ENCODE peak calls at places on chromosomes 11 and 22, in seven cellular contexts. M is HTR-8/SVneo; B is ELR; N is MCF 10A; E is activated T-helper 2 cell treated with anti-CD3 and anti-CD28 coated beads, Interferon-gamma antibody, Interleukin-2, Interleukin-4, amounts not matched to agents 10 μg/mL and 5 μg/mL and 100 μg/mL, durations not matched to agents 14 hours and 24 hours and 36 hours; S is T follicular helper cell; I is stimulated activated CD4-positive, alpha-beta T cell treated with anti-CD3 and anti-CD28 coated beads, Interleukin-15, amount 100 ng/mL, for 48 hours. J is an unnamed sample.

GRCh38 chr11:126311464-126312291 is 7.8 kb downstream of the DCPS start:
- DNase-seq in M (no peak), B (no peak), N (no peak), E (no peak), S (no peak), I (no peak), J (no peak)

GRCh38 chr11:36162909-36163434 is 126.3 kb downstream of the COMMD9 start:
- DNase-seq in M (no peak), B (no peak), N (no peak), E (no peak), S (no peak), I (no peak), J (no peak)

GRCh38 chr11:90332415-90332814 is 109.6 kb upstream of the CHORDC1 start:
- DNase-seq in M (no peak), B (no peak), N (peak), E (no peak), S (no peak), I (no peak), J (no peak)

GRCh38 chr11:88098289-88098688 is 77.0 kb downstream of the RAB38 start:
- DNase-seq in M (no peak), B (peak), N (no peak), E (no peak), S (no peak), I (no peak), J (no peak)

GRCh38 chr11:35288817-35289541 is 130.4 kb downstream of the SLC1A2 start:
- DNase-seq in M (peak), B (peak), N (peak), E (no peak), S (no peak), I (no peak), J (no peak)

GRCh38 chr11:78796956-78797355 is 222.3 kb upstream of the NARS2 start:
- DNase-seq in M (no peak), B (peak), N (peak), E (no peak), S (no peak), I (no peak), J (no peak)

GRCh38 chr11:95937358-95937757 is 13.5 kb upstream of the MTMR2 start:
- DNase-seq in M (no peak), B (no peak), N (no peak), E (no peak), S (no peak), I (no peak), J (no peak)

GRCh38 chr22:42408276-42408675 is 23.9 kb downstream of the NFAM1 start:
- DNase-seq in M (no peak), B (no peak), N (no peak), E (no peak), S (no peak), I (no peak), J (no peak)

GRCh38 chr22:29584975-29585374 is 4.1 kb upstream of the NIPSNAP1 start:
- DNase-seq in M (no peak), B (no peak), N (no peak), E (no peak), S (no peak), I (no peak), J (no peak)

GRCh38 chr11:65743928-65744698 is 23.5 kb upstream of the RNASEH2C start:
- DNase-seq in M (peak), B (peak), N (peak), E (no peak), S (no peak), I (no peak), J (no peak)

GRCh38 chr11:12160680-12161079 is 50.3 kb downstream of the MICAL2 start:
- DNase-seq in M (no peak), B (no peak), N (no peak), E (no peak), S (no peak), I (no peak), J (no peak)

GRCh38 chr11:130522284-130522961 is 74.0 kb downstream of the ADAMTS15 start:
- DNase-seq in M (peak), B (peak), N (peak), E (no peak), S (no peak), I (no peak), J (no peak)

GRCh38 chr22:19201858-19202798 is 23.6 kb upstream of the SLC25A1 start:
- DNase-seq in M (no peak), B (no peak), N (no peak), E (no peak), S (no peak), I (no peak), J (no peak)

GRCh38 chr11:17298302-17298701 is 21.8 kb downstream of the NUCB2 start:
- DNase-seq in M (no peak), B (peak), N (no peak), E (peak), S (no peak), I (peak), J (no peak)

GRCh38 chr22:41880653-41881052 is 34.2 kb downstream of the SHISA8 start:
- DNase-seq in M (no peak), B (no peak), N (no peak), E (no peak), S (no peak), I (no peak), J (no peak)

GRCh38 chr11:1822648-1823375 is 12.0 kb upstream of the SYT8 start:
- DNase-seq in M (no peak), B (no peak), N (no peak), E (no peak), S (no peak), I (no peak), J (no peak)

GRCh38 chr11:62208785-62209144 is 292 bp downstream of the SCGB2A1 start:
- DNase-seq in M (no peak), B (no peak), N (no peak), E (no peak), S (no peak), I (no peak), J (no peak)

GRCh38 chr11:80930038-80930437 is 1489.2 kb upstream of the TENM4 start:
- DNase-seq in M (no peak), B (no peak), N (no peak), E (no peak), S (no peak), I (no peak), J (no peak)

J was measured in NK-92 treated with Interleukin-12 subunit alpha and Interleukin-12 subunit beta, amount 100 ng/mL, for 24 hours.